ENCODE peak calls at places on chromosomes 16 and 17, in seven cellular contexts. Q, Y, W, J, D, A and R are unnamed samples.

GRCh38 chr17:77718669-77718961 is 239.9 kb upstream of the TNRC6C start:
- DNase-seq in Q (no peak), Y (no peak), W (no peak), J (no peak), D (no peak), A (no peak), R (no peak)

GRCh38 chr17:77036841-77037381 is 103.9 kb upstream of the SEC14L1 start:
- DNase-seq in Q (no peak), Y (no peak), W (peak; percentile 31), J (no peak), D (no peak), A (peak; percentile 80), R (no peak)

GRCh38 chr17:31582151-31582907 is 190.9 kb downstream of the RAB11FIP4 start:
- DNase-seq in Q (peak; percentile 67), Y (peak; percentile 73), W (peak; percentile 66), J (peak; percentile 71), D (no peak), A (peak; percentile 60), R (peak; percentile 50)

GRCh38 chr16:27463741-27464662 is 62.0 kb downstream of the IL21R start:
- DNase-seq in Q (no peak), Y (no peak), W (no peak), J (no peak), D (no peak), A (no peak), R (no peak)

GRCh38 chr16:30551781-30552180 is 6.4 kb downstream of the ZNF764 start:
- DNase-seq in Q (no peak), Y (peak; percentile 68), W (no peak), J (no peak), D (no peak), A (no peak), R (no peak)

GRCh38 chr17:46056800-46057304 is 57.8 kb downstream of the STH start:
- DNase-seq in Q (no peak), Y (no peak), W (no peak), J (no peak), D (peak; percentile 46), A (no peak), R (no peak)

GRCh38 chr17:76523084-76524037 is 14.1 kb downstream of the CYGB start:
- DNase-seq in Q (peak; percentile 67), Y (peak; percentile 79), W (peak; percentile 83), J (peak; percentile 81), D (peak; percentile 42), A (peak; percentile 76), R (peak; percentile 76)

GRCh38 chr17:47291242-47291873 is 32.4 kb upstream of the EFCAB13 start:
- DNase-seq in Q (no peak), Y (no peak), W (no peak), J (no peak), D (peak; percentile 21), A (no peak), R (no peak)

GRCh38 chr16:4913130-4913773 is 23.7 kb downstream of the PPL start:
- DNase-seq in Q (no peak), Y (no peak), W (no peak), J (no peak), D (no peak), A (no peak), R (no peak)

GRCh38 chr17:74682028-74682427 is 30.7 kb downstream of the CD300LF start:
- DNase-seq in Q (no peak), Y (no peak), W (no peak), J (no peak), D (no peak), A (no peak), R (no peak)

GRCh38 chr16:3638916-3639644 is 15.4 kb upstream of the DNASE1 start:
- DNase-seq in Q (no peak), Y (no peak), W (peak; percentile 17), J (no peak), D (no peak), A (no peak), R (no peak)
- H3K27me3 ChIP-seq in Q (no peaks in the 10 kb centered on the region), Y (no peaks in the 10 kb centered on the region), W (no peaks in the 10 kb centered on the region), J (no peaks in the 10 kb centered on the region), D (no peaks in the 10 kb centered on the region), A (no peaks in the 10 kb centered on the region), R (no peaks in the 10 kb centered on the region)

DNA sequence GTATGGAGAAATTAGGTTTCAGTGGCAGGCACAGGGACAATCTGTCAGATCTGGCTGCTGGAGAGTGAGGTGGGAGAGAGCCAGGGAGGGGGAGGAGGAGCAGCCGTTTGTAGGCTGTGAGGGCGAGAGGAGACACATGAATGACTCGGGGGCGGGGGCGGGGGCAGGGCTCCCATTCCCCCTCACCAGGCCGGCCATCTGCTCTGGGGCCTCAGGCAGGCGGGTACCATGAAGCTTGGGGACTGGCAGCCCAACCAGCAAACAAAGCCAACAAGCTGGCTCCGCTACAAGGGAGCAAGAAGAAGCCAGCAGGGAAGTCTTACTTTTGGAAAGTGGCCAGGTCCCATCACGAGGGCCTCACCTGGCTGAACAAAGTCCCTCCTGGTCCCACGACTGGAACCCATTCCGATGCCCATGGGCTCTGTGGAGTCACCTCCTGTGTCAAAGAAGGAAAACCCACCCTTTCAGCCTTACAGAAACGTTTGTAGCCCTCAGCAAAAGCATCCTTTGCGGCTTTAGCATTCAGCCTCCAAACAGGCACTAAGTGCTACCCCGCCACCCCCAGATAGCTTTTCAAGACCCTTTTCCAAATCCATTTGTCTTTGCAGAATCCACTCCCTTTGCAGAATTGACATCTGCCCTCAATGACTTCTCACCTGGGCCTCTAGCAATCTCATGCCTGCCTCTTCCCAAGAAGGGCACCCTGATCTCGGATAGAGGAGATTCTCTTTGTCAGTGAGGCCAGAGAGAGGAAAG is 9.2 kb upstream of the SSTR2 start:
- DNase-seq in Q (no peak), Y (no peak), W (no peak), J (no peak), D (no peak), A (no peak), R (no peak)
- H3K4me3 ChIP-seq in Q (no peak overlapping the region), Y (no peak overlapping the region), W (no peak overlapping the region), J (no peak overlapping the region), D (no peak overlapping the region), A (no peak overlapping the region), R (no peak overlapping the region)

GRCh38 chr16:8885674-8886592 is 3.8 kb downstream of the LITAFD start:
- DNase-seq in Q (no peak), Y (no peak), W (no peak), J (no peak), D (peak; percentile 41), A (peak; percentile 43), R (peak; percentile 70)
- TF ChIP-seq CTCF in Q (no peak), Y (no peak), W (no peak), J (no peak), D (peak; percentile 9), A (no peak), R (no peak)

GRCh38 chr17:39601010-39601597 is 6.6 kb downstream of the NEUROD2 start:
- DNase-seq in Q (no peak), Y (no peak), W (no peak), J (no peak), D (no peak), A (no peak), R (no peak)
- H3K27me3 ChIP-seq in Q (no peaks in the 10 kb centered on the region), Y (peaks cover 100% of the 10 kb centered on the region), W (peaks cover 49% of the 10 kb centered on the region), J (peaks cover 100% of the 10 kb centered on the region), D (peaks cover 63% of the 10 kb centered on the region), A (peaks cover 99% of the 10 kb centered on the region), R (peaks cover 63% of the 10 kb centered on the region)